ENCODE peak calls at places on chromosomes 13 and 19, in four cellular contexts. One of them, this sample, is unnamed.

GRCh38 chr19:33704271-33704670 is 82.5 kb downstream of the CHST8 start:
- DNase-seq in EH: no peak
- DNase-seq in PC-3: no peak
- DNase-seq in KBM-7: no peak
- DNase-seq in this sample: no peak

GRCh38 chr13:102091231-102091630 is 310.6 kb downstream of the FGF14 start:
- DNase-seq in PC-3: peak
- DNase-seq in KBM-7: no peak
- DNase-seq in EH: peak
- DNase-seq in this sample: peak

GRCh38 chr13:65911546-65912193 is 1318.5 kb downstream of the PCDH9 start:
- DNase-seq in PC-3: no peak
- DNase-seq in KBM-7: no peak
- DNase-seq in EH: peak
- DNase-seq in this sample: no peak

GRCh38 chr19:13574933-13575332 is 68.7 kb upstream of the CACNA1A start:
- DNase-seq in PC-3: peak
- DNase-seq in EH: no peak
- DNase-seq in KBM-7: peak
- DNase-seq in this sample: no peak

GRCh38 chr13:82370306-82370705 is 1512.0 kb downstream of the SLITRK1 start:
- DNase-seq in KBM-7: no peak
- DNase-seq in PC-3: peak
- DNase-seq in EH: peak
- DNase-seq in this sample: no peak

GRCh38 chr19:16193466-16193865 is 4.2 kb upstream of the AP1M1 start:
- DNase-seq in KBM-7: no peak
- DNase-seq in PC-3: no peak
- DNase-seq in EH: no peak
- DNase-seq in this sample: no peak

GRCh38 chr19:46731007-46731501 is 14.1 kb upstream of the PRKD2 start:
- DNase-seq in KBM-7: peak
- DNase-seq in EH: peak
- DNase-seq in PC-3: peak
- DNase-seq in this sample: peak

GRCh38 chr13:45481688-45482087 is 16.9 kb downstream of the COG3 start:
- DNase-seq in PC-3: peak
- DNase-seq in EH: no peak
- DNase-seq in KBM-7: no peak
- DNase-seq in this sample: no peak

GRCh38 chr19:18000981-18001836 is 6.8 kb upstream of the ARRDC2 start:
- DNase-seq in EH: peak
- DNase-seq in PC-3: peak
- DNase-seq in KBM-7: peak
- DNase-seq in this sample: peak

GRCh38 chr13:95298169-95298940 is 2.9 kb downstream of the ABCC4 start:
- DNase-seq in PC-3: no peak
- DNase-seq in KBM-7: no peak
- DNase-seq in EH: no peak
- DNase-seq in this sample: no peak

GRCh38 chr13:51737609-51738008 is 66.4 kb downstream of the DHRS12 start:
- DNase-seq in EH: no peak
- DNase-seq in PC-3: no peak
- DNase-seq in KBM-7: no peak
- DNase-seq in this sample: no peak

GRCh38 chr13:79782541-79783216 is 301.7 kb downstream of the NDFIP2 start:
- DNase-seq in EH: peak
- DNase-seq in KBM-7: no peak
- DNase-seq in PC-3: no peak
- DNase-seq in this sample: peak

GRCh38 chr19:53388904-53389303 is 6.0 kb upstream of the ZNF765 start:
- DNase-seq in EH: no peak
- DNase-seq in PC-3: peak
- DNase-seq in KBM-7: no peak
- DNase-seq in this sample: no peak

GRCh38 chr13:113754691-113755090 is 4.3 kb upstream of the TMEM255B start:
- DNase-seq in KBM-7: no peak
- DNase-seq in PC-3: no peak
- DNase-seq in EH: no peak
- DNase-seq in this sample: no peak

GRCh38 chr13:21901772-21902708 is 231.2 kb downstream of the FGF9 start:
- DNase-seq in PC-3: no peak
- DNase-seq in KBM-7: no peak
- DNase-seq in EH: no peak
- DNase-seq in this sample: no peak

GRCh38 chr13:24452044-24452443 is 60.5 kb downstream of the PARP4 start:
- DNase-seq in KBM-7: no peak
- DNase-seq in PC-3: no peak
- DNase-seq in EH: no peak
- DNase-seq in this sample: no peak

This sample was measured in mammary epithelial cell.